ENCODE peak calls at places on chromosomes 16 and 17, in nine cellular contexts. P, Y, H, Q, W, L, X, F and M are unnamed samples.

GRCh38 chr17:21272881-21273839 is 11.4 kb upstream of the MAP2K3 start:
- DNase-seq in W (no peak), Y (no peak), X (no peak), F (no peak), Q (no peak), L (no peak), P (no peak), H (no peak), M (no peak)

GRCh38 chr17:50210249-50211225 is 9.1 kb upstream of the COL1A1 start:
- DNase-seq in L (peak), X (no peak), P (peak), F (peak), Y (peak), H (peak), Q (peak), W (peak), M (peak)

GRCh38 chr17:18235743-18236256 is 10.4 kb downstream of the LLGL1 start:
- DNase-seq in H (peak), W (no peak), F (no peak), Y (no peak), L (no peak), X (peak), P (no peak), Q (peak), M (no peak)

GRCh38 chr17:1193300-1193699 is 13.5 kb upstream of the ABR start:
- DNase-seq in Q (no peak), P (no peak), X (no peak), Y (no peak), H (no peak), W (no peak), F (no peak), L (peak), M (no peak)

GRCh38 chr17:67074781-67075180 is 30.4 kb downstream of the CACNG1 start:
- DNase-seq in F (no peak), L (no peak), Y (no peak), Q (no peak), W (no peak), X (no peak), P (no peak), H (no peak), M (no peak)

GRCh38 chr16:26019406-26019805 is 327.6 kb downstream of the HS3ST4 start:
- DNase-seq in Y (no peak), H (no peak), W (no peak), X (no peak), F (no peak), L (no peak), Q (no peak), P (no peak), M (no peak)

GRCh38 chr17:63880706-63881105 is 1.0 kb downstream of the GH2 start:
- DNase-seq in F (no peak), L (no peak), H (no peak), Y (no peak), P (no peak), W (no peak), Q (no peak), X (no peak), M (no peak)

GRCh38 chr17:50344712-50345380 is 1.1 kb upstream of the XYLT2 start:
- DNase-seq in X (no peak), P (no peak), Y (peak), H (no peak), W (no peak), Q (no peak), F (no peak), L (no peak), M (no peak)

GRCh38 chr16:67170168-67170947 is at the start of gene NOL3:
- DNase-seq in W (no peak), P (peak), L (peak), Y (peak), X (peak), H (peak), F (no peak), Q (peak), M (peak)

GRCh38 chr16:72093448-72094265 is at the start of the genes DHX38 and TXNL4B:
- DNase-seq in W (peak), L (peak), F (peak), H (peak), Y (peak), Q (peak), X (peak), P (peak), M (peak)

GRCh38 chr16:67169642-67170167 is 633 bp upstream of the NOL3 start:
- DNase-seq in F (no peak), P (peak), H (no peak), Y (peak), Q (no peak), L (peak), X (no peak), W (no peak), M (no peak)

GRCh38 chr16:79169239-79169638 is 431.3 kb downstream of the MAF start:
- DNase-seq in H (no peak), Y (peak), P (peak), F (no peak), Q (peak), X (no peak), L (peak), W (no peak), M (no peak)

GRCh38 chr17:36938566-36939058 is 1.3 kb downstream of the LHX1 start:
- DNase-seq in F (no peak), Y (no peak), X (no peak), H (no peak), W (no peak), L (no peak), P (peak), Q (no peak), M (no peak)

GRCh38 chr16:27699540-27699939 is 149.6 kb downstream of the KATNIP start:
- DNase-seq in X (no peak), H (no peak), Q (no peak), L (no peak), P (no peak), Y (peak), W (no peak), F (no peak), M (no peak)

GRCh38 chr16:27695161-27695560 is 145.2 kb downstream of the KATNIP start:
- DNase-seq in Q (no peak), F (no peak), L (no peak), W (no peak), H (no peak), P (no peak), X (no peak), Y (no peak), M (no peak)

GRCh38 chr16:27700596-27700995 is 150.7 kb downstream of the KATNIP start:
- DNase-seq in P (no peak), L (peak), W (no peak), Q (no peak), F (no peak), X (no peak), Y (no peak), H (no peak), M (no peak)

GRCh38 chr16:27698746-27699145 is 148.8 kb downstream of the KATNIP start:
- DNase-seq in L (no peak), F (no peak), P (no peak), X (no peak), Y (no peak), H (no peak), W (no peak), Q (no peak), M (no peak)

GRCh38 chr16:27698266-27698665 is 148.3 kb downstream of the KATNIP start:
- DNase-seq in H (no peak), F (no peak), X (no peak), W (no peak), Y (peak), P (peak), Q (no peak), L (no peak), M (no peak)
- TF ChIP-seq CTCF in H (no peak), F (peak), X (no peak), W (peak), Y (peak), P (peak), Q (no peak), L (no peak), M (no peak)

GRCh38 chr17:28335959-28336871 is 654 bp downstream of the TNFAIP1 start:
- DNase-seq in L (peak), F (peak), H (peak), Y (peak), W (peak), P (peak), X (peak), Q (peak), M (no peak)

GRCh38 chr17:28334666-28335200 is 539 bp downstream of the IFT20 start:
- DNase-seq in F (no peak), W (no peak), P (no peak), Q (peak), H (no peak), L (no peak), X (no peak), Y (no peak), M (no peak)

GRCh38 chr17:28333083-28333746 is 2.1 kb downstream of the IFT20 start:
- DNase-seq in Y (no peak), Q (no peak), P (no peak), H (no peak), F (no peak), L (no peak), X (no peak), W (no peak), M (no peak)

GRCh38 chr17:28334176-28334575 is 1.1 kb downstream of the IFT20 start:
- DNase-seq in H (no peak), W (no peak), F (no peak), X (no peak), L (no peak), Y (no peak), P (no peak), Q (peak), M (no peak)

DNA sequence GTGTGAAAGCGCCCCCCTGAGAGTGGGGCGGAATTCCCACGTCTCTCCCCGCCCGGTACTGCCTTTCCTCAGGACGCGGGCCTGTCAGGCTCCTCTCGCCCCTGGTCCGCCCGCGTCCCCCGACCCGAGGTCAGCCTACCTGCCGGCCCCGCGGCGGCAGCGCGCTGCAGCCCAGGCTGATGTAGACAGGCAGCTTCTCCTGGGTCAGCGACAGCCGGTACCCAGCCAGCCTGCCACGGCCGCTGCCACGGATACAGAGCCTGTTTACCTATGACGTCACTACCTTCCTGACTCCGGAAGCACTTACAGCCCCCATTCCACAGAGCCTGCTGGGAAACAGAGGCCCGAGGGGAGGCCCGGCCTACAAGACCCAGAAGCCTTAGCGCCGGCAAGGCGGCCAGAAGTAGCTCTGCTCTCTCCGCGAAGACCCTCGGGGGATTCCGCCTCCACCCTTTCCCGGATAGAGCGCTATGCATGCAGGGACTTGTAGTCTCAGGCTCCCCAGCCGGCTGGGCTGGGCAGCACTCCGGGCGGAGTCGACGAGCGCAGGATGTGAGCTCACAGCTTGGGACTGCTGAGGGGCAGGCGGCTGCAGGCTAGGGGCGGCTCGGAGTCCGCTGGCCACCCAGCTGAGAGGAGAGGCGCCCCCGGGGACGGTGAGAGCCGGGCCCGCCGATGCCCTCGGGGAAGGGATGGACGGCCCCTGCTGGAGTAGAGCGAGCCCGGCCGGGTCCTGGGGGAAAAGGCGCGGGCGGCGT is at the start of the genes IFT20 and TNFAIP1:
- DNase-seq in Y (peak), P (peak), H (peak), F (peak), L (peak), Q (peak), W (peak), X (peak), M (peak)
- TF ChIP-seq CTCF in Y (no peak), P (no peak), H (no peak), F (no peak), L (no peak), Q (no peak), W (no peak), X (no peak), M (no peak)

GRCh38 chr17:61185385-61185784 is 214.3 kb upstream of the TBX2 start:
- DNase-seq in Q (no peak), Y (no peak), H (no peak), L (no peak), X (no peak), W (no peak), F (no peak), P (no peak), M (no peak)

GRCh38 chr17:61183793-61184192 is 215.8 kb upstream of the TBX2 start:
- DNase-seq in Q (no peak), Y (no peak), H (no peak), P (no peak), F (no peak), X (no peak), L (no peak), W (no peak), M (no peak)

GRCh38 chr17:61186996-61187395 is 212.6 kb upstream of the TBX2 start:
- DNase-seq in Q (no peak), H (no peak), F (no peak), W (no peak), X (no peak), P (no peak), Y (no peak), L (no peak), M (no peak)

GRCh38 chr17:61189968-61190367 is 209.7 kb upstream of the TBX2 start:
- DNase-seq in H (no peak), Q (no peak), F (no peak), X (no peak), P (no peak), W (no peak), L (no peak), Y (no peak), M (no peak)

GRCh38 chr17:61188081-61188480 is 211.6 kb upstream of the TBX2 start:
- DNase-seq in W (no peak), Q (no peak), P (no peak), Y (no peak), H (no peak), F (no peak), L (no peak), X (no peak), M (no peak)
- TF ChIP-seq CTCF in W (no peak), Q (no peak), P (no peak), Y (no peak), H (no peak), F (no peak), L (no peak), X (no peak), M (no peak)

DNA sequence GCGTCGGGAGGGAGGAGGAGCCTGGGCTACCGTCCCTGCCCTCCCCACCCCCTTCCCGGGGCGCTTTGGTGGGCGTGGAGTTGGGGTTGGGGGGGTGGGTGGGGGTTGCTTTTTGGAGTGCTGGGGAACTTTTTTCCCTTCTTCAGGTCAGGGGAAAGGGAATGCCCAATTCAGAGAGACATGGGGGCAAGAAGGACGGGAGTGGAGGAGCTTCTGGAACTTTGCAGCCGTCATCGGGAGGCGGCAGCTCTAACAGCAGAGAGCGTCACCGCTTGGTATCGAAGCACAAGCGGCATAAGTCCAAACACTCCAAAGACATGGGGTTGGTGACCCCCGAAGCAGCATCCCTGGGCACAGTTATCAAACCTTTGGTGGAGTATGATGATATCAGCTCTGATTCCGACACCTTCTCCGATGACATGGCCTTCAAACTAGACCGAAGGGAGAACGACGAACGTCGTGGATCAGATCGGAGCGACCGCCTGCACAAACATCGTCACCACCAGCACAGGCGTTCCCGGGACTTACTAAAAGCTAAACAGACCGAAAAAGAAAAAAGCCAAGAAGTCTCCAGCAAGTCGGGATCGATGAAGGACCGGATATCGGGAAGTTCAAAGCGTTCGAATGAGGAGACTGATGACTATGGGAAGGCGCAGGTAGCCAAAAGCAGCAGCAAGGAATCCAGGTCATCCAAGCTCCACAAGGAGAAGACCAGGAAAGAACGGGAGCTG is 790 bp downstream of the CDK12 start:
- DNase-seq in P (no peak), X (no peak), H (peak), F (no peak), W (no peak), L (peak), Q (peak), Y (peak), M (no peak)
- TF ChIP-seq CTCF in P (no peak), X (no peak), H (no peak), F (no peak), W (no peak), L (no peak), Q (no peak), Y (no peak), M (no peak)